ENCODE peak calls at places on chromosomes 6 and 20, in four cellular contexts. One of them, this sample, is unnamed.

GRCh38 chr6:54093306-54093705 is 17.9 kb upstream of the MLIP start:
- DNase-seq in MM.1S: no peak
- DNase-seq in GM12865: no peak
- DNase-seq in AG04450: no peak
- DNase-seq in this sample: no peak

GRCh38 chr6:156727715-156728385 is 49.3 kb upstream of the ARID1B start:
- DNase-seq in MM.1S: no peak
- DNase-seq in GM12865: peak; percentile 17
- DNase-seq in AG04450: no peak
- DNase-seq in this sample: no peak

GRCh38 chr6:157631388-157631787 is 191.7 kb upstream of the SNX9 start:
- DNase-seq in GM12865: no peak
- DNase-seq in AG04450: no peak
- DNase-seq in MM.1S: no peak
- DNase-seq in this sample: no peak

GRCh38 chr6:4791174-4791573 is 15.0 kb downstream of the CDYL start:
- DNase-seq in MM.1S: no peak
- DNase-seq in AG04450: no peak
- DNase-seq in GM12865: no peak
- DNase-seq in this sample: no peak

GRCh38 chr6:118719351-118720124 is 68.1 kb upstream of the CEP85L start:
- DNase-seq in GM12865: peak; percentile 74
- DNase-seq in MM.1S: peak; percentile 49
- DNase-seq in AG04450: no peak
- DNase-seq in this sample: peak; percentile 35

GRCh38 chr6:127100510-127101140 is 17.8 kb upstream of the RSPO3 start:
- DNase-seq in GM12865: no peak
- DNase-seq in AG04450: no peak
- DNase-seq in MM.1S: no peak
- DNase-seq in this sample: no peak

GRCh38 chr6:95087394-95088097 is 489.8 kb upstream of the MANEA start:
- DNase-seq in MM.1S: no peak
- DNase-seq in AG04450: peak; percentile 72
- DNase-seq in GM12865: no peak
- DNase-seq in this sample: no peak

GRCh38 chr6:80060774-80061173 is 45.7 kb upstream of the BCKDHB start:
- DNase-seq in MM.1S: no peak
- DNase-seq in GM12865: no peak
- DNase-seq in AG04450: no peak
- DNase-seq in this sample: no peak

GRCh38 chr6:114323784-114324183 is 19.0 kb downstream of the HS3ST5 start:
- DNase-seq in MM.1S: no peak
- DNase-seq in GM12865: no peak
- DNase-seq in AG04450: no peak
- DNase-seq in this sample: no peak

GRCh38 chr20:5148581-5148980 is 21.8 kb downstream of the CDS2 start:
- DNase-seq in AG04450: no peak
- DNase-seq in MM.1S: no peak
- DNase-seq in GM12865: no peak
- DNase-seq in this sample: no peak

GRCh38 chr6:16355238-16355637 is 116.9 kb downstream of the GMPR start:
- DNase-seq in GM12865: no peak
- DNase-seq in MM.1S: no peak
- DNase-seq in AG04450: no peak
- DNase-seq in this sample: no peak

GRCh38 chr6:134177236-134177635 is 124.8 kb upstream of the SLC2A12 start:
- DNase-seq in GM12865: no peak
- DNase-seq in MM.1S: no peak
- DNase-seq in AG04450: no peak
- DNase-seq in this sample: no peak

GRCh38 chr6:657743-658142 is 843 bp upstream of the HUS1B start:
- DNase-seq in AG04450: no peak
- DNase-seq in GM12865: no peak
- DNase-seq in MM.1S: no peak
- DNase-seq in this sample: no peak

GRCh38 chr20:5172903-5173463 is 46.2 kb downstream of the CDS2 start:
- DNase-seq in AG04450: no peak
- DNase-seq in GM12865: no peak
- DNase-seq in MM.1S: no peak
- DNase-seq in this sample: no peak

GRCh38 chr20:23043376-23043775 is 6.1 kb downstream of the THBD start:
- DNase-seq in AG04450: no peak
- DNase-seq in MM.1S: no peak
- DNase-seq in GM12865: peak; percentile 37
- DNase-seq in this sample: no peak

GRCh38 chr6:138026342-138026741 is 80.9 kb downstream of the PERP start:
- DNase-seq in MM.1S: no peak
- DNase-seq in AG04450: no peak
- DNase-seq in GM12865: no peak
- DNase-seq in this sample: no peak

GRCh38 chr20:43389839-43390626 is 67.7 kb upstream of the SRSF6 start:
- DNase-seq in AG04450: no peak
- DNase-seq in MM.1S: no peak
- DNase-seq in GM12865: no peak
- DNase-seq in this sample: no peak

GRCh38 chr6:122798099-122798641 is 9.1 kb downstream of the SMPDL3A start:
- DNase-seq in AG04450: no peak
- DNase-seq in MM.1S: no peak
- DNase-seq in GM12865: peak; percentile 14
- DNase-seq in this sample: peak; percentile 22

GRCh38 chr6:82006027-82006738 is 241.4 kb downstream of the IBTK start:
- DNase-seq in GM12865: peak; percentile 49
- DNase-seq in AG04450: no peak
- DNase-seq in MM.1S: peak; percentile 56
- DNase-seq in this sample: peak; percentile 24

GRCh38 chr20:52179331-52180166 is 12.0 kb downstream of the ZFP64 start:
- DNase-seq in AG04450: no peak
- DNase-seq in GM12865: peak; percentile 94
- DNase-seq in MM.1S: peak; percentile 83
- DNase-seq in this sample: peak; percentile 77

GRCh38 chr6:97392735-97393134 is 109.7 kb upstream of the MMS22L start:
- DNase-seq in GM12865: no peak
- DNase-seq in AG04450: no peak
- DNase-seq in MM.1S: no peak
- DNase-seq in this sample: no peak

GRCh38 chr6:64969139-64969538 is 737.9 kb downstream of the EYS start:
- DNase-seq in AG04450: no peak
- DNase-seq in GM12865: no peak
- DNase-seq in MM.1S: no peak
- DNase-seq in this sample: no peak

GRCh38 chr20:62362590-62362940 is 4.5 kb downstream of the LAMA5 start:
- DNase-seq in GM12865: no peak
- DNase-seq in AG04450: no peak
- DNase-seq in MM.1S: no peak
- DNase-seq in this sample: no peak
- H3K4me3 ChIP-seq in GM12865: no peak overlapping the region
- H3K4me3 ChIP-seq in AG04450: no peak overlapping the region
- H3K4me3 ChIP-seq in MM.1S: no peak overlapping the region
- H3K4me3 ChIP-seq in this sample: no peak overlapping the region

GRCh38 chr6:6646859-6647258 is 58.3 kb downstream of the LY86 start:
- DNase-seq in AG04450: no peak
- DNase-seq in GM12865: no peak
- DNase-seq in MM.1S: no peak
- DNase-seq in this sample: no peak
- TF ChIP-seq CTCF in AG04450: no peak
- TF ChIP-seq CTCF in GM12865: no peak
- TF ChIP-seq CTCF in MM.1S: no peak
- TF ChIP-seq CTCF in this sample: peak; percentile 17

GRCh38 chr20:56628873-56629463 is at the start of gene TFAP2C:
- DNase-seq in MM.1S: peak; percentile 91
- DNase-seq in AG04450: no peak
- DNase-seq in GM12865: no peak
- DNase-seq in this sample: peak; percentile 17
- H3K4me3 ChIP-seq in MM.1S: peak within 1 kb of the TSS; percentile 98
- H3K4me3 ChIP-seq in AG04450: no peak within 1 kb of the TSS
- H3K4me3 ChIP-seq in GM12865: no peak within 1 kb of the TSS
- H3K4me3 ChIP-seq in this sample: no peak within 1 kb of the TSS

GRCh38 chr20:45391559-45391958 is 13.4 kb upstream of the TP53TG5 start:
- DNase-seq in MM.1S: no peak
- DNase-seq in GM12865: no peak
- DNase-seq in AG04450: no peak
- DNase-seq in this sample: no peak

GRCh38 chr20:45395114-45395415 is 13.0 kb upstream of the DBNDD2 start:
- DNase-seq in AG04450: no peak
- DNase-seq in GM12865: no peak
- DNase-seq in MM.1S: no peak
- DNase-seq in this sample: no peak

GRCh38 chr20:45390931-45391330 is 12.8 kb upstream of the TP53TG5 start:
- DNase-seq in MM.1S: no peak
- DNase-seq in GM12865: no peak
- DNase-seq in AG04450: no peak
- DNase-seq in this sample: no peak

GRCh38 chr20:45394221-45395113 is 13.6 kb upstream of the DBNDD2 start:
- DNase-seq in MM.1S: no peak
- DNase-seq in GM12865: no peak
- DNase-seq in AG04450: no peak
- DNase-seq in this sample: no peak

DNA sequence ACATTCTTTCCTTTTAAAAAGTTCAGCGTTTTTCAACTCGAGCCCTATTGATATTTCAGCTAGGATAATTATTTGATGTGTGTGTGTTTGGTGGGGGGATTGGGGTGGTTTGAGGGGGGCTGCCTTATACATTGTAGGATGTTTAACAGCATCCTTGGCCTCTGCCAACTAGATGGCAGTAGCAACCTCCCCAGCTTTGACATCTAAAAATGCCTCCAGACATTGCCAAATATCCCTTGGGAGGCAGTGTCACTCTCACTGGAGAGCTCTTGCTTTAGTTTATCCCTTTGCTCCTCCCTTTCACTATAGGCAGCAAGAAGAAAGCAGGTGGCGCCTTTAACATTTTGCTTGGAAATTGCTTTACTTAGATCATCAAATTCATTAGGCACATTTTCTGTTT is 14.6 kb upstream of the TP53TG5 start:
- DNase-seq in GM12865: no peak
- DNase-seq in MM.1S: no peak
- DNase-seq in AG04450: no peak
- DNase-seq in this sample: no peak
- TF ChIP-seq CTCF in GM12865: no peak
- TF ChIP-seq CTCF in MM.1S: no peak
- TF ChIP-seq CTCF in AG04450: no peak
- TF ChIP-seq CTCF in this sample: no peak

DNA sequence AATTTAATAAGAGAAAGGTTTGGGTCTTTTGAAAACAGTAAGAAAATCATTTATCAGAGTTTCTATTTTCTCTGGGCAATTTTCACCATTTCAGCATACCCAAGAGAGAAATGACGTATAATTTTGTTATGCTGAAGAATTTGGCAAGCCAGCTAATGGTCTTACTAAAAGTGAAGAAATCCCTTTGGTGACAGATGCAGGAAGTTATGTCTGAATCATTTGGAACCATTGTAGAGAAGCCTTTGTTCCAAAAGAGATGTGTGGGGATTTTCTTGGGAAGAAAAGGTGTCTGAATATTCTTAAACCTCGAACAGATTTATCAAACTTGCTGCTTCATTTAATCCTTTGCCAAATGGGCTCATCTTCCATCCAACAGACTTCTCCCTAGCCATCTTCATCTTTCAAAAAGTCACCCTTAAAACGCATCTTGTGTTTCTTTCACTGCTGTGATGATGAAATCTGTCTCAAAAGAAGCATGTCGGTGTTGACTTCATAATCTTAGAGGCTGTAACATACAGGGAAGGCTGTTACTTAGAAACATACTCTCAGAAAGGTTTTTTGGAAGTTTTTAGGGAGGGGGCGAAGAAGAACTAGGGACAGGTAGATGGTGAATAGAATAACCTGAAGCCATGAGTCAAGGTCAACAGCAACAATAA is 39.5 kb downstream of the CITED2 start:
- DNase-seq in GM12865: no peak
- DNase-seq in AG04450: peak; percentile 71
- DNase-seq in MM.1S: no peak
- DNase-seq in this sample: no peak
- H3K4me3 ChIP-seq in GM12865: no peak overlapping the region
- H3K4me3 ChIP-seq in AG04450: no peak overlapping the region
- H3K4me3 ChIP-seq in MM.1S: no peak overlapping the region
- H3K4me3 ChIP-seq in this sample: no peak overlapping the region

DNA sequence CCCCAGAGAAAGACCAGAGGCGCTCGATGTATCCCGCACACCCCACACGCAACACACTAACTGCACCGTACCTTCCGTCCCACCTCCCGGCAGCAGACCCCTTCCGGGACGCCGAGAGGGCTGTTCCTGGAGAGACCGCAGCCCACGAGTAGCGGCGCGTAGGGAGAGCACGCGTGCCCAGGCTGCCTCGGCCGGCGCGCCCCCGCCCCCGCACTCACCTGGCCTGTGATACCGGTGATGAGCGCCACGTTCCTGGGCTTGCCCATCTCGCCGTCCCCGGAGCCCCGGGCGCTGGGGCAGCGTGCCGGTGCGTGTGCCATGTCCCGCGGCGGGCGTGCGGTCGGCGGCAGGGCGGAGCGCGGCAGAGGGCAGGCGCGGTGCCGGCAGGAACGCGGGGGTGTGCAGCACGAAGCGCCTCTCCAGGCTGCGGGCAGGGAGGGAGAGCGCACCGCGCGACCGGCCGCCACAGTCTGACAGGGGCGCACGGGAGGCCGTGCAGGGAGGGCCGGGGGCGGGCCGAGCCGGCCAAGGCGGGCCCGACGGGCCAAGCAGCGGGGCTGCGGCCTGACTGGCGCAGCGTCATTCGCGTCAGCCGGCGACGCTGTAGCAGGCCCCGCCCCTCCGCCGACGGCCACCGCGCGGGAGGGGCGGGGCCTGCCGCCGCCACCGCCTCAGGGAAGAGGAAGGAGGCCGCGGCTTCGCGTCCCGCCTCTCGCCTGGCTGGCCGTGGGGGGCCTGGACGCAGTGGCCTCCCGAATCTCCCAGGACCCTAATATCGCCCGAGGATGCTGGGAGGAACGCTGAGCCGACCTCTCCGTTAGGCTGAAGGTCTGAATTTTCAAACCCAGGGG is at the start of gene GMDS:
- DNase-seq in AG04450: peak; percentile 61
- DNase-seq in MM.1S: peak; percentile 91
- DNase-seq in GM12865: peak; percentile 93
- DNase-seq in this sample: peak; percentile 93
- TF ChIP-seq CTCF in AG04450: no peak
- TF ChIP-seq CTCF in MM.1S: no peak
- TF ChIP-seq CTCF in GM12865: no peak
- TF ChIP-seq CTCF in this sample: no peak

GRCh38 chr6:35600659-35601125 is 88.0 kb upstream of the TULP1 start:
- DNase-seq in GM12865: no peak
- DNase-seq in MM.1S: no peak
- DNase-seq in AG04450: no peak
- DNase-seq in this sample: no peak
- H3K4me3 ChIP-seq in GM12865: no peak overlapping the region
- H3K4me3 ChIP-seq in MM.1S: no peak overlapping the region
- H3K4me3 ChIP-seq in AG04450: no peak overlapping the region
- H3K4me3 ChIP-seq in this sample: no peak overlapping the region

GRCh38 chr6:87473419-87473903 is 687 bp downstream of the SLC35A1 start:
- DNase-seq in AG04450: no peak
- DNase-seq in GM12865: peak; percentile 70
- DNase-seq in MM.1S: peak; percentile 60
- DNase-seq in this sample: no peak

GRCh38 chr6:87472525-87473418 is at the start of gene SLC35A1:
- DNase-seq in GM12865: peak; percentile 90
- DNase-seq in AG04450: peak; percentile 43
- DNase-seq in MM.1S: peak; percentile 79
- DNase-seq in this sample: peak; percentile 92
- TF ChIP-seq CTCF in GM12865: peak; percentile 11
- TF ChIP-seq CTCF in AG04450: peak; percentile 20
- TF ChIP-seq CTCF in MM.1S: no peak
- TF ChIP-seq CTCF in this sample: peak; percentile 6

GRCh38 chr6:38062066-38062465 is 242.5 kb downstream of the ZFAND3 start:
- DNase-seq in MM.1S: no peak
- DNase-seq in GM12865: no peak
- DNase-seq in AG04450: no peak
- DNase-seq in this sample: no peak
- H3K4me3 ChIP-seq in MM.1S: no peak overlapping the region
- H3K4me3 ChIP-seq in GM12865: no peak overlapping the region
- H3K4me3 ChIP-seq in AG04450: no peak overlapping the region
- H3K4me3 ChIP-seq in this sample: no peak overlapping the region